ENCODE peak calls at places on chromosomes 2 and 18, in six cellular contexts. W is Panc1, U is nephron progenitor cell, K is endothelial cell of umbilical vein, V is spleen, R is mammary epithelial cell. G is an unnamed sample.

GRCh38 chr2:69177785-69178636 is 165.0 kb downstream of the ANTXR1 start:
- DNase-seq in R (peak), U (peak), K (peak), V (peak), W (no peak), G (peak)

GRCh38 chr2:233033672-233034071 is 1.2 kb downstream of the NEU2 start:
- DNase-seq in V (peak), U (no peak), R (peak), K (no peak), W (no peak), G (no peak)

GRCh38 chr2:214076527-214076926 is 334.3 kb upstream of the VWC2L start:
- DNase-seq in V (no peak), U (no peak), K (no peak), W (no peak), R (peak), G (no peak)

GRCh38 chr2:47867205-47867604 is 39.1 kb downstream of the FBXO11 start:
- DNase-seq in U (no peak), R (peak), K (peak), W (peak), V (no peak), G (peak)

GRCh38 chr2:164903214-164903613 is 52.1 kb downstream of the SLC38A11 start:
- DNase-seq in K (peak), U (no peak), R (peak), W (no peak), V (no peak), G (no peak)

GRCh38 chr2:212037062-212037461 is 501.5 kb downstream of the ERBB4 start:
- DNase-seq in W (no peak), K (no peak), R (no peak), U (no peak), V (no peak), G (no peak)

GRCh38 chr2:65612654-65613053 is 180.3 kb upstream of the SPRED2 start:
- DNase-seq in K (no peak), V (no peak), U (no peak), R (peak), W (no peak), G (no peak)

GRCh38 chr2:158381978-158382377 is 74.6 kb downstream of the CCDC148 start:
- DNase-seq in K (no peak), W (no peak), U (no peak), V (no peak), R (no peak), G (no peak)

GRCh38 chr18:66635342-66635741 is 31.5 kb upstream of the CDH19 start:
- DNase-seq in K (no peak), U (no peak), V (no peak), R (no peak), W (no peak), G (no peak)

GRCh38 chr2:106542730-106543359 is 55.7 kb downstream of the CD8B2 start:
- DNase-seq in V (peak), R (peak), W (peak), K (peak), U (peak), G (peak)

GRCh38 chr2:1653137-1653789 is 91.1 kb downstream of the PXDN start:
- DNase-seq in U (no peak), W (no peak), V (peak), R (peak), K (peak), G (no peak)

GRCh38 chr18:1062592-1062991 is 157.9 kb downstream of the ADCYAP1 start:
- DNase-seq in V (no peak), K (peak), U (no peak), R (no peak), W (no peak), G (no peak)
- TF ChIP-seq CTCF in V (no peak), K (peak), U (no peak), R (no peak), W (no peak), G (no peak)

GRCh38 chr18:11398625-11399024 is 210.8 kb upstream of the SLC35G4 start:
- DNase-seq in R (no peak), K (no peak), V (no peak), U (no peak), W (no peak), G (no peak)
- TF ChIP-seq CTCF in R (peak), K (no peak), V (no peak), U (peak), W (peak), G (peak)

DNA sequence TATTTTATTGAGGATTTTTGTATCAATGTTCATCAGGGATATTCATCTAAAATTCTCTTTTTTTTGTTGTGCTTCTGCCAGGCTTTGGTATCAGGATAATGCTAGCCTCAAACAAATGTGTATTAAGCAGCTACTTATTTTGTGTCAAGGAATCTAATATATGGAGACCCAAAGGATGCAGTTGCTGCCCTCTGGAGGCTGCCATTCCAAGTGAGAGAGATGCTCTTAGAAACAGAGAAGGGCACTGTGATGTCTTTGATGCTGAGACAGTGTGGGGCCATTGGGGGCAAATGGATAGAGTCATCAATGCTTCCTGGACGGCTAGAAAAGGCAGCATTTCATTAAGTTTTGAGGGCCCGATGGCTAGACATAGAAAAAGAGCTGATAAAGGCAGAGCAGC is 292.6 kb downstream of the SETBP1 start:
- DNase-seq in W (no peak), R (no peak), K (peak), V (no peak), U (no peak), G (no peak)
- TF ChIP-seq CTCF in W (no peak), R (peak), K (no peak), V (no peak), U (no peak), G (no peak)

GRCh38 chr18:56542488-56542887 is 95.9 kb downstream of the TXNL1 start:
- DNase-seq in U (no peak), W (no peak), R (no peak), K (no peak), V (no peak), G (no peak)

GRCh38 chr18:56538756-56539155 is 99.6 kb downstream of the TXNL1 start:
- DNase-seq in V (no peak), K (no peak), W (no peak), R (peak), U (no peak), G (no peak)

GRCh38 chr18:56545539-56545938 is 92.9 kb downstream of the TXNL1 start:
- DNase-seq in V (no peak), W (no peak), K (no peak), R (no peak), U (no peak), G (no peak)

GRCh38 chr18:56541340-56541739 is 97.1 kb downstream of the TXNL1 start:
- DNase-seq in W (no peak), V (no peak), R (no peak), K (no peak), U (no peak), G (no peak)

GRCh38 chr18:56541790-56542189 is 96.6 kb downstream of the TXNL1 start:
- DNase-seq in W (no peak), K (no peak), V (no peak), R (no peak), U (no peak), G (no peak)
- TF ChIP-seq CTCF in W (no peak), K (no peak), V (no peak), R (no peak), U (no peak), G (no peak)